ENCODE peak calls at places on chromosomes 16 and 17, in nine cellular contexts. C is adrenal gland, U is fibroblast of pulmonary artery, J is AG10803, T is cardiac fibroblast, S is lower lobe of right lung, E is psoas muscle, O is pancreas, K is heart right ventricle. M is an unnamed sample.

GRCh38 chr17:35448214-35448898 is at the start of gene SLFN13:
- DNase-seq in C (peak; percentile 61), U (peak; percentile 64), J (peak; percentile 8), T (peak; percentile 67), S (peak; percentile 89), E (peak; percentile 73), O (peak; percentile 76), K (peak; percentile 81), M (no peak)

GRCh38 chr16:70700101-70701020 is 14.5 kb upstream of the MTSS2 start:
- DNase-seq in C (no peak), U (no peak), J (no peak), T (no peak), S (peak; percentile 65), E (peak; percentile 83), O (no peak), K (peak; percentile 79), M (no peak)

GRCh38 chr16:58194790-58195189 is 3.1 kb downstream of the CSNK2A2 start:
- DNase-seq in C (no peak), U (no peak), J (no peak), T (no peak), S (no peak), E (no peak), O (no peak), K (no peak), M (no peak)

GRCh38 chr17:5825717-5826330 is 241.5 kb upstream of the NLRP1 start:
- DNase-seq in C (no peak), U (no peak), J (no peak), T (no peak), S (no peak), E (no peak), O (no peak), K (no peak), M (no peak)

GRCh38 chr16:87454391-87454790 is 38.4 kb downstream of the ZCCHC14 start:
- DNase-seq in C (no peak), U (no peak), J (no peak), T (no peak), S (no peak), E (no peak), O (no peak), K (no peak), M (no peak)

GRCh38 chr17:79699386-79700036 is 31.2 kb upstream of the ENPP7 start:
- DNase-seq in C (no peak), U (no peak), J (no peak), T (no peak), S (no peak), E (no peak), O (no peak), K (no peak), M (no peak)

GRCh38 chr17:81117672-81118198 is 47.6 kb upstream of the PVALEF start:
- DNase-seq in C (no peak), U (no peak), J (no peak), T (no peak), S (no peak), E (no peak), O (no peak), K (no peak), M (no peak)

GRCh38 chr17:63071797-63072196 is 105.8 kb downstream of the TANC2 start:
- DNase-seq in C (no peak), U (no peak), J (no peak), T (no peak), S (no peak), E (no peak), O (no peak), K (no peak), M (no peak)

GRCh38 chr17:29617125-29617480 is 5.6 kb downstream of the CORO6 start:
- DNase-seq in C (peak; percentile 74), U (peak; percentile 72), J (peak; percentile 60), T (peak; percentile 68), S (peak; percentile 88), E (peak; percentile 78), O (peak; percentile 74), K (peak; percentile 75), M (peak; percentile 87)

GRCh38 chr16:14050297-14051027 is 20.7 kb upstream of the MRTFB start:
- DNase-seq in C (no peak), U (peak; percentile 18), J (no peak), T (no peak), S (no peak), E (no peak), O (peak; percentile 29), K (no peak), M (peak; percentile 81)

GRCh38 chr16:4691666-4692412 is 1.5 kb upstream of the NUDT16L1 start:
- DNase-seq in C (no peak), U (no peak), J (no peak), T (no peak), S (peak; percentile 48), E (no peak), O (no peak), K (no peak), M (peak; percentile 30)

GRCh38 chr17:80419255-80419654 is 4.3 kb downstream of the ENDOV start:
- DNase-seq in C (no peak), U (no peak), J (no peak), T (no peak), S (no peak), E (no peak), O (no peak), K (no peak), M (no peak)

GRCh38 chr17:47686276-47686635 is 7.7 kb upstream of the TBKBP1 start:
- DNase-seq in C (no peak), U (no peak), J (peak; percentile 82), T (no peak), S (no peak), E (no peak), O (no peak), K (no peak), M (no peak)

DNA sequence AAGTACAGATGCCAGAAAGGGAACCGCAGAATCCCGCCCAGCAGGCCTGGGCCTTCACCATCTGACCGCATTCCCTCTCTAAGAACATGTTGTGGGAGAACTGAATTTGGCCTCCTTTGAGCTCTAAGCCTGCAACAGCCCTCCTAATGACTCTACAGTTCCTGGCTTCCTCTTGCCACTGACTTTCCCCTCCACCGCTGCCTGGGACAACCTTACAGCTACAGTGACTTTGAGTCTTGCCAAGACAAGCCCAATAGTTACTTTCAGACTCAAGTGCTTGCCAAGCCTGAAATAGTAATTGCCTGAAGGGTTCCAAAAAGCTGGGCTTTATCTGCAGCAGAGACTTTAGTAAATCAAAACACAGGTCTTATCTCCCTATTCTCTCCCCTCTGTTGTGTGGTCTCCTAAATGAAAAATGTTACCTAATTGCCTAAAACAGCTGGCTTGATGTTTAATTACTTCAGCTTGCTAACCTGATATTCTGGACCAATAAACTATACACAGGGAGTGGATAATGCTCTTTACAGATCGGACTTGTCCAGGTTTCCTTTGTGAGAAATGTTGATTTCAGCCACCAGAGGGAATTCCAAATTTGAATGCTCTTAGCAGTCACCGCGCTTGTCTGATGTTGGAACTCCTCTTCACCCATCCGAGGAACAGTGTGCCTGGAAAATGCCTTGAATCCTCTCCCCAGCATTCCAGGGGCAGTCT is 85.1 kb upstream of the TBX2 start:
- DNase-seq in C (peak; percentile 55), U (peak; percentile 76), J (peak; percentile 83), T (peak; percentile 88), S (peak; percentile 54), E (peak; percentile 25), O (no peak), K (peak; percentile 50), M (no peak)
- TF ChIP-seq CTCF in C (peak; percentile 39), U (peak; percentile 40), J (peak; percentile 26), T (peak; percentile 31), S (no peak), E (peak; percentile 8), O (no peak), K (no peak), M (no peak)

GRCh38 chr17:66533572-66533971 is 231.2 kb downstream of the PRKCA start:
- DNase-seq in C (no peak), U (peak; percentile 53), J (no peak), T (peak; percentile 76), S (no peak), E (no peak), O (no peak), K (no peak), M (no peak)
- TF ChIP-seq CTCF in C (no peak), U (no peak), J (no peak), T (no peak), S (no peak), E (no peak), O (no peak), K (no peak), M (no peak)

DNA sequence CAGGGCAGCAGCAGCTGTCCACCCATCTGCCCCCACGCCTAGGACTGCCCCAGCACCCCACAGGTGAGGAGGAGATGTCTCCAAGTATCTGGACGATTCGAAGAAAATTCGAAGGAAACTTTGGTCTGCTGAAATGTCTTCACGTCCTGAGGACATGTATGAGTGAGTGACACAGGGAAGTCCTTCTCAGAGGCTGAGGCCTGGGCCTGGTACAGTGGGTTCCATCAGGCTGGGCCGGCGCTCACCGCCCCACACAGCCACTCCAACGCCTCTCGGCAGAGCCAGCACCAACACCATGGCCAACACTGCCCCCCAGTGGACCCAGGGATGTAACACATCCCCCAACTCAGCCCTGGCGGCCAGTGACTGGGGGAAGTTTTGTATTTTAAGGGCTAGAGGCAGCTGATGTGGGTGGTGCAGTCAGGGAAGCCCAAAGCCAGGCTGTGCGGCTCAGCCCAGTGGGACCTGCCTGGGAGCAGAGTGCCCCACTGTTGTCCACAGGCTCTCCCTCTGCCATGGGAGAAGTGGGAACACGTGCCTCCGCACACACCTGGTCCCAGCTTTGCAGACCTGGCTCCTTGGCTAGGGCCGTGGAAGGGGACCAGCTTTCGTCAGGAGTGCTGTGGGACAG is 55.8 kb upstream of the FASN start:
- DNase-seq in C (peak; percentile 82), U (peak; percentile 77), J (peak; percentile 57), T (peak; percentile 77), S (peak; percentile 90), E (peak; percentile 81), O (peak; percentile 70), K (peak; percentile 79), M (peak; percentile 77)
- TF ChIP-seq CTCF in C (peak; percentile 97), U (peak; percentile 84), J (peak; percentile 82), T (peak; percentile 91), S (peak; percentile 96), E (peak; percentile 92), O (peak; percentile 83), K (peak; percentile 82), M (peak; percentile 96)

GRCh38 chr17:50464121-50464520 is 4.6 kb downstream of the CHAD start:
- DNase-seq in C (no peak), U (no peak), J (no peak), T (no peak), S (no peak), E (no peak), O (no peak), K (no peak), M (no peak)
- TF ChIP-seq CTCF in C (no peak), U (no peak), J (no peak), T (no peak), S (no peak), E (no peak), O (no peak), K (no peak), M (no peak)

DNA sequence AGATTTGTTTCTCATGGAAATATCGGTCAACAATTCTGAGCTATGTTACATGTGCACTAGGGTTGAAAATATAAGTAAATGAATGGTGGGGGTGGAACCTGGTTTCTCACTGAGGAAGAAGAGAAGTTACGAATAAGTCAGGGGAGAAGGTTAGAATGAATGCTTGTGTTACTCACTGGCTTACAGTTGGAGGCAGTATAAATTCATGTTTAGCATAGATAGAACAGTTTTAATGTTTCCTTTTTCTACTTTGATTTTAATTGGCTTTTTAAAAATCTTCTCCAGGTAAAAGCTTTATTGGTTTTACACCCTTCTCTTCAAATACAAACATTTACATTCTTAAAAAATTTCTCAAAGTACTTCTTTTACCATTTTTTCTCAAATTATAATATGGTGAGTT is 1113.7 kb downstream of the CDH11 start:
- DNase-seq in C (no peak), U (no peak), J (no peak), T (no peak), S (no peak), E (no peak), O (no peak), K (no peak), M (no peak)
- TF ChIP-seq CTCF in C (no peak), U (no peak), J (peak; percentile 41), T (no peak), S (no peak), E (no peak), O (no peak), K (no peak), M (no peak)